ENCODE peak calls at places on chromosomes 12 and 14, in ten cellular contexts. J is left lung, W is IMR-90, P is colonic mucosa, X is left ventricle myocardium inferior, B is neural crest cell, F is foreskin fibroblast, N is body of pancreas, G is pancreas, D is right lobe of liver. S is an unnamed sample.

GRCh38 chr12:113086249-113087164 is 30.0 kb downstream of the DTX1 start:
- DNase-seq in D (no peak), J (peak), P (no peak), B (no peak), W (no peak), X (no peak), F (no peak), N (peak), G (no peak), S (no peak)

GRCh38 chr14:32342151-32342853 is 13.2 kb downstream of the AKAP6 start:
- DNase-seq in F (no peak), X (no peak), D (no peak), B (no peak), P (no peak), W (no peak), N (no peak), G (no peak), J (no peak), S (no peak)

GRCh38 chr12:87509233-87509820 is 519.9 kb downstream of the C12orf50 start:
- DNase-seq in N (no peak), J (no peak), F (peak), W (peak), P (no peak), D (no peak), B (no peak), G (no peak), X (no peak), S (no peak)

GRCh38 chr12:1781770-1782169 is 38.6 kb upstream of the LRTM2 start:
- DNase-seq in F (no peak), P (no peak), W (peak), B (no peak), D (no peak), G (no peak), X (no peak), J (no peak), N (no peak), S (no peak)

GRCh38 chr12:82359115-82359478 is 768 bp downstream of the METTL25 start:
- DNase-seq in J (peak), D (peak), X (no peak), G (no peak), B (no peak), F (no peak), P (no peak), W (no peak), N (no peak), S (no peak)

GRCh38 chr14:51546099-51546498 is 105.6 kb upstream of the FRMD6 start:
- DNase-seq in B (no peak), W (no peak), G (no peak), X (no peak), J (no peak), D (no peak), F (no peak), N (no peak), P (no peak), S (no peak)

GRCh38 chr12:107468182-107468581 is 217.4 kb upstream of the PWP1 start:
- DNase-seq in N (no peak), P (no peak), G (no peak), X (no peak), J (no peak), D (no peak), B (no peak), W (peak), F (no peak), S (no peak)

GRCh38 chr14:102330806-102331205 is 11.3 kb downstream of the ZNF839 start:
- DNase-seq in P (no peak), D (no peak), X (no peak), W (no peak), J (no peak), N (no peak), G (no peak), B (no peak), F (no peak), S (no peak)

GRCh38 chr14:101826359-101826758 is 64.8 kb downstream of the PPP2R5C start:
- DNase-seq in P (no peak), J (no peak), F (no peak), W (no peak), N (no peak), B (no peak), X (no peak), G (no peak), D (no peak), S (no peak)

GRCh38 chr12:10220398-10221077 is 7.9 kb downstream of the GABARAPL1 start:
- DNase-seq in W (peak), D (peak), X (peak), N (peak), F (peak), P (peak), B (no peak), J (no peak), G (no peak), S (no peak)

GRCh38 chr12:9843416-9843815 is 16.1 kb downstream of the KLRF1 start:
- DNase-seq in J (no peak), N (no peak), G (no peak), D (no peak), F (no peak), W (no peak), B (no peak), X (no peak), P (no peak), S (no peak)

GRCh38 chr14:52767058-52767833 is 24.2 kb downstream of the GNPNAT1 start:
- DNase-seq in W (peak), F (no peak), N (no peak), J (no peak), X (no peak), G (no peak), P (no peak), B (no peak), D (no peak), S (no peak)

GRCh38 chr12:65603428-65604351 is 220.6 kb upstream of the HMGA2 start:
- DNase-seq in P (peak), N (no peak), F (peak), J (no peak), D (no peak), G (no peak), X (peak), W (peak), B (no peak), S (no peak)

GRCh38 chr14:34714320-34715107 is at the start of gene CFL2:
- DNase-seq in W (peak), J (peak), B (peak), P (peak), F (peak), G (peak), N (peak), X (peak), D (peak), S (peak)

GRCh38 chr12:131962069-131962468 is 12.3 kb downstream of the EP400 start:
- DNase-seq in D (no peak), B (no peak), P (no peak), F (no peak), J (no peak), W (no peak), G (no peak), X (no peak), N (no peak), S (no peak)

GRCh38 chr14:87894920-87895319 is 98.1 kb downstream of the GALC start:
- DNase-seq in D (no peak), X (no peak), G (no peak), B (no peak), P (no peak), F (no peak), N (no peak), W (no peak), J (no peak), S (no peak)

GRCh38 chr12:28222959-28223662 is 32.9 kb downstream of the CCDC91 start:
- DNase-seq in F (no peak), D (no peak), W (no peak), P (no peak), N (no peak), B (no peak), X (no peak), J (no peak), G (no peak), S (no peak)

GRCh38 chr14:89011327-89011726 is 186.9 kb downstream of the TTC8 start:
- DNase-seq in X (no peak), J (no peak), D (no peak), P (no peak), G (no peak), W (no peak), N (no peak), B (no peak), F (no peak), S (no peak)

GRCh38 chr12:80602455-80602854 is 105.0 kb upstream of the MYF6 start:
- DNase-seq in P (no peak), B (no peak), N (no peak), G (no peak), X (no peak), D (no peak), J (no peak), W (no peak), F (no peak), S (no peak)

GRCh38 chr14:71339650-71340415 is 432.6 kb downstream of the PCNX1 start:
- DNase-seq in P (no peak), N (no peak), B (no peak), J (no peak), D (peak), F (no peak), X (no peak), G (no peak), W (no peak), S (no peak)

GRCh38 chr14:101716077-101716950 is 45.2 kb upstream of the PPP2R5C start:
- DNase-seq in G (no peak), P (peak), X (no peak), B (no peak), N (peak), F (no peak), W (no peak), J (no peak), D (no peak), S (no peak)

GRCh38 chr12:57089259-57090245 is 638 bp downstream of the NAB2 start:
- DNase-seq in J (peak), F (no peak), D (peak), G (peak), P (peak), W (peak), N (peak), X (peak), B (peak), S (no peak)

GRCh38 chr14:68140111-68140741 is 320.6 kb downstream of the RAD51B start:
- DNase-seq in X (no peak), D (no peak), F (peak), B (no peak), J (no peak), P (peak), W (peak), G (no peak), N (peak), S (no peak)

GRCh38 chr12:6987956-6988573 is 17.4 kb downstream of the EMG1 start:
- DNase-seq in N (peak), B (no peak), P (peak), W (no peak), F (no peak), X (no peak), D (no peak), J (peak), G (peak), S (no peak)

GRCh38 chr14:73153272-73153671 is 17.0 kb downstream of the PSEN1 start:
- DNase-seq in W (peak), X (no peak), G (no peak), D (no peak), J (no peak), B (no peak), P (no peak), F (no peak), N (no peak), S (no peak)

GRCh38 chr14:38994721-38995120 is 108.3 kb downstream of the SEC23A start:
- DNase-seq in B (no peak), G (no peak), P (no peak), J (no peak), W (no peak), F (no peak), N (no peak), D (no peak), X (no peak), S (no peak)

GRCh38 chr14:99164712-99165111 is 107.3 kb downstream of the BCL11B start:
- DNase-seq in N (no peak), F (no peak), B (no peak), W (no peak), X (no peak), G (no peak), J (no peak), D (no peak), P (no peak), S (no peak)

GRCh38 chr14:90023176-90023896 is 38.5 kb upstream of the KCNK13 start:
- DNase-seq in W (peak), P (no peak), X (no peak), B (no peak), D (no peak), F (no peak), G (no peak), J (no peak), N (no peak), S (no peak)

GRCh38 chr12:124750787-124751471 is 112.7 kb downstream of the SCARB1 start:
- DNase-seq in B (no peak), P (no peak), X (no peak), W (no peak), F (no peak), N (no peak), D (no peak), G (no peak), J (no peak), S (no peak)

DNA sequence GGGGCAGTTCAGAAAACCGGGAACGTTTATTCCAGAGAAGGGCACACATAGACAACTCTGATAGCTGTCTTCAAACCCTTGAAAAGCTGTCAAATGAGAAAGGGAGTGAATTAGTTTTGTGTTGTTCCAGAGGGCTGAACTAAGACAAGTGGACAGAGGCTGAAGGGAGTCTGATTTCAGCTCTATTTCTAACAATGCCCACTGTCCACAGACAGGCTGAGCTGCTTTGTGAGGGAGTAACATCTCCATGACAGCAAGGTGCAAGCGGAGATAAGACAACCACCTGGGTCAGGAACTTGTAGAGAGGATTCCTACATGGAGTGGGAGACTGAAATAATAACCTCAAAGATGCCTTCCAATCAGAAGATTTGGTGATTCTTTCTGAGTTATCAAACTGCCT is 25.6 kb upstream of the PARP11 start:
- DNase-seq in J (no peak), G (no peak), W (no peak), D (no peak), N (no peak), F (no peak), B (no peak), X (no peak), P (no peak), S (no peak)
- TF ChIP-seq CTCF in J (no peak), G (no peak), W (no peak), D (no peak), N (no peak), F (no peak), B (no peak), X (no peak), P (no peak), S (no peak)

GRCh38 chr12:12646483-12647072 is 34.9 kb downstream of the CREBL2 start:
- DNase-seq in N (no peak), B (no peak), J (no peak), P (no peak), W (no peak), D (no peak), F (no peak), G (no peak), X (no peak), S (no peak)

GRCh38 chr12:12642916-12643315 is 31.2 kb downstream of the CREBL2 start:
- DNase-seq in J (no peak), W (no peak), N (no peak), D (no peak), G (no peak), F (no peak), X (no peak), P (no peak), B (no peak), S (no peak)

GRCh38 chr12:12648284-12648683 is 36.6 kb downstream of the CREBL2 start:
- DNase-seq in W (no peak), J (no peak), P (no peak), N (no peak), B (no peak), F (no peak), D (no peak), X (no peak), G (no peak), S (no peak)

GRCh38 chr12:12648951-12649650 is 37.4 kb downstream of the CREBL2 start:
- DNase-seq in W (no peak), D (no peak), N (no peak), B (no peak), X (no peak), P (no peak), G (no peak), F (no peak), J (no peak), S (no peak)

DNA sequence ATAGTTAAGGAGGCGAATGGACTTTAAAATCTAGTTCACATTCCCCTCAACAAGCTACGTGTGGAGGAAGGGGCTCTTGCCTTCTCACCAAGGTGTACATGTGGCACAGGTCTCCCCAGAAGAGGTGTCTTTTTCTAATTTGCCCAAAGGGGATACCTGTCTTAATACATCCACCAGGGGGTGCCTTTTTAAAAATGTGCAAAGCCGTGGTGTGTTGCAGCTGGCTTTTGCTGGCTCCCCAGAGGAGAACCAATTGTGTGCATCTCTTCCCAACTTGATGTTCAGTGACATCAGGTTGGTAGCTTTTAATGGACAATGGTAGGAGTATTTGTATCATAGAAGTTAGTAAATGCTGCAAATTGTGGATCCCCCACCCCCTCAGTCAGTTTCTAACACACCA is 33.8 kb downstream of the CREBL2 start:
- DNase-seq in D (no peak), G (no peak), P (no peak), X (no peak), N (peak), F (no peak), J (no peak), W (peak), B (no peak), S (no peak)
- TF ChIP-seq CTCF in D (peak), G (no peak), P (peak), X (peak), N (no peak), F (peak), J (peak), W (peak), B (peak), S (peak)

DNA sequence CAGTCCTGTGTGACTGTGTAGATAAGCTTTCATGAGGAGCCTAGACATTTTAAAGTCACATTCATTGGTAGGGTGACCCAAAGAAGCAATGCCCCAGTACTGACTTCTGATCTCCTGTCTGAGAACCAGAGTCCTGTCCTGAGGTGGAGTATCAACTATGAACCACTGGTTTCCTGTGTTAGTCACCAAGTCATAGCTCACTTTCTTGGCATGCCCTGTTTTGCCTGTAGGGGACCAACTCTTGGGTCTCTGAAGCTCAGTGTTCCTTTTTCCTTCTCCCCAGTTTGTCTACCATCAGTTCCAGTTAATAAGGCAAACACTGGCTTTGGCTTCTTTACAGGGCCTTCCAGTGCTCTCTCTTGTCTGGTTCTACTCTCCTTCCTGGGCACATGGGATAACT is 97.4 kb downstream of the C12orf75 start:
- DNase-seq in B (no peak), N (no peak), F (no peak), P (no peak), W (peak), J (no peak), G (no peak), D (no peak), X (no peak), S (no peak)
- TF ChIP-seq CTCF in B (no peak), N (no peak), F (no peak), P (no peak), W (no peak), J (no peak), G (no peak), D (no peak), X (no peak), S (no peak)

DNA sequence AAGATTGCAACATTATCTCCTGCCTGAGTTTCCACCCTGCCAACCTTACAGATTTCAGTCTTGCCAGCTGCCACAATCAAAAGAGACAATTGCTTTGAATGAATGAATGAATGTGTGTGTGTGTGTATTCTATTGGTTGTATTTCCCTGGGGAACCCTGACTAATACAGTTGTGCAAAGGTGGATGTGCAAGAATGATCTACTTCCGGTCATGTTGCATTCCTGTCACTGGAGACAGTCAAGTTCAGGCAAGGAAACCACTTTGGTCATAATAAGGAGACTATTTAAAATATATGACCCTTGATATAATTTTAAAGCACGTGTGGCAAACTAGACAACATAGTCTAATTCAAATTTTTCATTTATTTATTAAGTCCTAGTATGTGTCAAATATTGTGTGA is 13.1 kb downstream of the RERG start:
- DNase-seq in N (no peak), X (no peak), D (no peak), F (no peak), W (no peak), P (no peak), J (no peak), G (no peak), B (no peak), S (no peak)
- TF ChIP-seq CTCF in N (no peak), X (peak), D (peak), F (peak), W (peak), P (no peak), J (no peak), G (no peak), B (peak), S (no peak)